ENCODE peak calls at places on chromosomes 13 and 19, in six cellular contexts. I is HCT116, M is SK-N-SH, H is stomach, P is tibial nerve, R is PC-9. Z is an unnamed sample.

GRCh38 chr13:43686557-43686956 is 100.2 kb downstream of the ENOX1 start:
- DNase-seq in I (no peak), M (peak), H (no peak), P (no peak), R (no peak), Z (peak)

GRCh38 chr13:34817246-34817645 is 124.8 kb upstream of the NBEA start:
- DNase-seq in I (no peak), M (no peak), H (no peak), P (no peak), R (no peak), Z (no peak)

GRCh38 chr19:49746206-49746958 is 16.7 kb downstream of the TSKS start:
- DNase-seq in I (peak), M (peak), H (peak), P (no peak), R (no peak), Z (no peak)

GRCh38 chr13:23695711-23696512 is 125.7 kb downstream of the TNFRSF19 start:
- DNase-seq in I (no peak), M (no peak), H (no peak), P (no peak), R (no peak), Z (no peak)

GRCh38 chr19:14369399-14370168 is 11.7 kb upstream of the ADGRE5 start:
- DNase-seq in I (no peak), M (no peak), H (no peak), P (no peak), R (no peak), Z (no peak)

GRCh38 chr13:29954082-29955043 is 103.9 kb upstream of the UBL3 start:
- DNase-seq in I (no peak), M (no peak), H (no peak), P (no peak), R (no peak), Z (no peak)

GRCh38 chr13:64428196-64428595 is 2801.9 kb downstream of the PCDH9 start:
- DNase-seq in I (no peak), M (no peak), H (no peak), P (no peak), R (no peak), Z (no peak)

GRCh38 chr13:77919351-77920294 is 992 bp upstream of the EDNRB start:
- DNase-seq in I (no peak), M (peak), H (no peak), P (peak), R (no peak), Z (no peak)

GRCh38 chr19:3466630-3467029 is 13.7 kb downstream of the SMIM24 start:
- DNase-seq in I (no peak), M (no peak), H (no peak), P (no peak), R (no peak), Z (no peak)

GRCh38 chr13:25860862-25861261 is 191.0 kb downstream of the SHISA2 start:
- DNase-seq in I (no peak), M (no peak), H (no peak), P (no peak), R (no peak), Z (no peak)

GRCh38 chr19:29887498-29887897 is 54.5 kb upstream of the URI1 start:
- DNase-seq in I (no peak), M (peak), H (peak), P (no peak), R (no peak), Z (no peak)

GRCh38 chr19:16834747-16835146 is 5.5 kb downstream of the SIN3B start:
- DNase-seq in I (no peak), M (no peak), H (no peak), P (no peak), R (no peak), Z (no peak)

GRCh38 chr13:76646946-76647345 is 239.3 kb downstream of the KCTD12 start:
- DNase-seq in I (no peak), M (no peak), H (no peak), P (no peak), R (no peak), Z (no peak)

GRCh38 chr19:51031880-51032225 is 2.9 kb downstream of the KLK12 start:
- DNase-seq in I (no peak), M (no peak), H (no peak), P (no peak), R (peak), Z (no peak)

GRCh38 chr13:111972261-111972780 is 94.6 kb upstream of the SOX1 start:
- DNase-seq in I (no peak), M (no peak), H (no peak), P (no peak), R (no peak), Z (no peak)

GRCh38 chr13:78780708-78781107 is 121.8 kb upstream of the OBI1 start:
- DNase-seq in I (no peak), M (no peak), H (no peak), P (no peak), R (no peak), Z (no peak)

GRCh38 chr19:32202244-32202643 is 143.2 kb upstream of the ZNF507 start:
- DNase-seq in I (no peak), M (no peak), H (no peak), P (no peak), R (no peak), Z (no peak)

GRCh38 chr13:92735909-92736308 is 490.7 kb upstream of the GPC6 start:
- DNase-seq in I (no peak), M (no peak), H (no peak), P (no peak), R (no peak), Z (no peak)

GRCh38 chr19:17841810-17842662 is 5.7 kb downstream of the JAK3 start:
- DNase-seq in I (peak), M (peak), H (peak), P (peak), R (peak), Z (peak)
- H3K27ac ChIP-seq in I (peak), M (no peak), H (peak), P (no peak), R (peak), Z (no peak)

DNA sequence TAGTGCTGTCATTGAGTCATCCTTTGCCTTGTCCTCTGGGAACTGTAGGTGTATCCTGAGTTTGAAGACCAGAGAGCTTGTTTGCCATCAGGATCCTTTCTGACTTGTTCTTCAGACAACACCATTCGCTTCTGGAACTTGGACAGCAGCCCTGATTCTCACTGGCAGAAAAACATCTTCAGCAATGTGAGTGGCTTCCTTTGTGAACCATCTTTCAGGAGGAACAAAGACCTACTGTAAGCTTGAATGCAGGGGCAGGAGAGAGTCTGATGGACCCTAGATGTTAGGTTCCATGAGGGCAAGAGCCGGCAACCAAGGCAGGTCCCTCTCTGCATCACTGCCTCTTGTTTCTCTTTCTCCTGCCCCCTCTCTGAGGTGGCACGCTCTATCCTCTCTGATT is 26.7 kb downstream of the WDR62 start:
- DNase-seq in I (no peak), M (no peak), H (no peak), P (peak), R (no peak), Z (no peak)
- H3K27ac ChIP-seq in I (no peak), M (no peak), H (no peak), P (no peak), R (no peak), Z (peak)

DNA sequence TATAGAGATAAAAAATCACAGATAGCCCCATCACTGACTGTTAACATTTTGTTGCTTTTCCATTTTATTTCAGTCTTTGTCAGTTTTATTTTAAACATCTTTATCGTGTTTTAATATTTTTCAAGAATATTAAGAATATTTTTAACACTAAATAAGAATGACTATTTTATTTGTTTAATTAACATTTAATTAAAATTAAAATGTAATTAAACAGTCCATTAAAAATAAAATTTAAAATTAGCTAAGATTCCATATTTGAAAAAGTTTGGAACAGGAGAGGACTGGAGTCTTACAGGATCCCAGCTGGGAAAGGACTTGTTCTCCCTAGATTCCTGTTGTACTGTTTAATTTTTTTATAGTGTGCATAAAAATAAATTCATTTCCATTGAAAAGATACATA is 54.5 kb downstream of the RGCC start:
- DNase-seq in I (no peak), M (no peak), H (no peak), P (no peak), R (no peak), Z (no peak)
- H3K27ac ChIP-seq in I (no peak), M (no peak), H (no peak), P (no peak), R (no peak), Z (no peak)

GRCh38 chr13:20146381-20146780 is 14.5 kb downstream of the GJA3 start:
- DNase-seq in I (no peak), M (no peak), H (no peak), P (no peak), R (no peak), Z (no peak)
- H3K27ac ChIP-seq in I (no peak), M (no peak), H (no peak), P (no peak), R (no peak), Z (no peak)

GRCh38 chr13:21436582-21436981 is 22.5 kb downstream of the ZDHHC20 start:
- DNase-seq in I (no peak), M (no peak), H (no peak), P (no peak), R (no peak), Z (no peak)

GRCh38 chr13:21435231-21435630 is 23.9 kb downstream of the ZDHHC20 start:
- DNase-seq in I (no peak), M (no peak), H (no peak), P (no peak), R (no peak), Z (no peak)

GRCh38 chr13:21434588-21434987 is 24.5 kb downstream of the ZDHHC20 start:
- DNase-seq in I (no peak), M (no peak), H (no peak), P (no peak), R (no peak), Z (no peak)

DNA sequence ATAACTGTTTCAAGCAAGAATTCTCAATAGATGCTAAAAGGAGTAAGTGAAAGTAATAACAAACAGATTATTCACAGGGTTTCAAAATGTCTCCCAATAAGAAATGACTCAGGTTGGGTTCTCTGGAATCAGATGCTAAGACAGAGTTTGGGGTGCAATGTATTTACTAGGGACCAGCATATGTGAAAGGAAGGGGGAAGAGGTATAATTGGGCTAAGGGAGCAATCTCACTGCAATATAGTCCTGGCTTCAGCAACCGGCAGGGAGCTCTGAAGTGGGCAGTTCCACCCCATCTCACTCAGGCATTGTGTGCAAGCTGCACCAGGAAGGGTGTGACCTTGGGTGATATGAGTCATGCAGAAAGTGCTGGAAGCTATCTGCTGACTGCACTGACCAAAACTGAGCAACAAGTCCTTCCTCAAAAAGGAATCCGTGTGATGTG is 23.4 kb downstream of the ZDHHC20 start:
- DNase-seq in I (peak), M (no peak), H (peak), P (peak), R (peak), Z (peak)
- H3K27ac ChIP-seq in I (peak), M (no peak), H (peak), P (peak), R (peak), Z (peak)

GRCh38 chr19:35294859-35295258 is 2.9 kb downstream of the MAG start:
- DNase-seq in I (no peak), M (no peak), H (no peak), P (no peak), R (no peak), Z (no peak)

GRCh38 chr19:35296644-35297514 is 4.9 kb downstream of the MAG start:
- DNase-seq in I (no peak), M (no peak), H (no peak), P (no peak), R (no peak), Z (no peak)

GRCh38 chr19:35294328-35294727 is 2.4 kb downstream of the MAG start:
- DNase-seq in I (no peak), M (no peak), H (no peak), P (no peak), R (no peak), Z (no peak)

GRCh38 chr19:35295792-35296462 is 4.0 kb downstream of the MAG start:
- DNase-seq in I (no peak), M (no peak), H (no peak), P (no peak), R (no peak), Z (no peak)

DNA sequence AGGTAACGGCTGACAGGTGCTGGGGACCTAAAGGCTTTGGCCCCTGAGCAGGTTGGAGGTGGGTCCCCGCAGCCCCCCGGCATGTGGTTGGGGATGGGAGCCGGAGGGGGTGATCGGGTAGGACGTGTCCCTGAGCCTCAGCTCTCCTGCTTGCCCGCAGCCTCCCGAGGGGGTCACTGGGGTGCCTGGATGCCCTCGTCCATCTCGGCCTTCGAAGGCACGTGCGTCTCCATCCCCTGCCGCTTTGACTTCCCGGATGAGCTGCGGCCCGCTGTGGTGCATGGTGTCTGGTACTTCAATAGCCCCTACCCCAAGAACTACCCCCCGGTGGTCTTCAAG is 3.5 kb downstream of the MAG start:
- DNase-seq in I (no peak), M (no peak), H (no peak), P (no peak), R (no peak), Z (no peak)
- H3K27ac ChIP-seq in I (no peak), M (no peak), H (no peak), P (no peak), R (no peak), Z (no peak)

DNA sequence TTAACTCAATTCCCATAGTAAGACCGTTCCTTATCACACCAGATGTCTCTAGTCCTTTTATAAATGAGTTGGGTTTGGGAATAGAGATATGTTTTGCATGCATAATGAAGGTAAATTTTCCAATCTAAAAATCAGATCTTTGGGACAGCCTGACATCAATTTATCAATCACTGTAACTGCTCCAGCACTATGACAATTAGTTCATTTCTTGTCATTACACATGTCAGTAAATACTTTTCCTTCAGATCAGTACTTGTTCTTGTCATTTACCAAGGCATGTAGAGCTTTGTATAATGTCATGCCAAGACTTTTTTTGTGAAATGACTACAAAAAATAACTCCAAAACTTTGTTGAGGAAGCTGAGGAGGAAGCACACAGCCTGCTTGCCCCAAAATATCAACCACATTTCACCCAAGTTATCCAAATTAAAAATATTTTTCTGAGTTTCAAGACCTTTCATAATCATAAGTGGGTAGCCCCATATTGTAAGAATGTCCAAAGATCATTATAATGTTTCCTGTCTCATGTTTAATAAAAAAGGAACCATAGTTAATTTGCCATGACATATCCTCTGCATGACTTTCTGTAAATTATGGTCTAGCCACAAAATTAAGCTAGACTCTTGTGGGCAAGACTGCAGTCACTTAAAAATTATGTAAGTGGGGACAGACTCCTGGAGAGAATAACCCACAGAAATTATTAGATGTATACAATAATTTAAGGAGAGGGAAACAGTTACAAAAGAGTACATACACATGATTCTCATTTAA is 586.7 kb downstream of the TBC1D4 start:
- DNase-seq in I (no peak), M (no peak), H (no peak), P (no peak), R (no peak), Z (no peak)
- H3K27ac ChIP-seq in I (no peak), M (no peak), H (no peak), P (no peak), R (no peak), Z (no peak)

DNA sequence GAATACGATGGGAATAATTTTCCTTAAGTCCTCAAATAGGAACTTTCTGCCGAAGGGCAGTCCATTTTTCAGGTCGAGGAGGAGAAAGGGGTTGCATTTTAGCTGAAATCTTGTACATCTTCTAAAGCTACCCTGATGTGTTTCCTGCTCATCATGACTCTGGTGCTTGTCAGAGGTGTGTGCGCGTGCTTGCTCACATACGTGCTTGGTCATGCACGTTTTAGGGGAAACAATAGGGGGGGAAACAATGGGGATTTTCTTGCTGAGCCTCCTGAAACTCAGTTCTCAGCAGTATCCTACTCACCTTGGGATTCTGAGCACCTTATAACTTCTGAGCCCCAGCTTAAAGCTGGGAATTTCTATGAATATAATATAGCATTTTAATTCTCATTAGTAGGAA is 44.7 kb downstream of the TM9SF2 start:
- DNase-seq in I (no peak), M (no peak), H (no peak), P (no peak), R (no peak), Z (no peak)
- H3K27ac ChIP-seq in I (no peak), M (no peak), H (no peak), P (no peak), R (no peak), Z (no peak)

DNA sequence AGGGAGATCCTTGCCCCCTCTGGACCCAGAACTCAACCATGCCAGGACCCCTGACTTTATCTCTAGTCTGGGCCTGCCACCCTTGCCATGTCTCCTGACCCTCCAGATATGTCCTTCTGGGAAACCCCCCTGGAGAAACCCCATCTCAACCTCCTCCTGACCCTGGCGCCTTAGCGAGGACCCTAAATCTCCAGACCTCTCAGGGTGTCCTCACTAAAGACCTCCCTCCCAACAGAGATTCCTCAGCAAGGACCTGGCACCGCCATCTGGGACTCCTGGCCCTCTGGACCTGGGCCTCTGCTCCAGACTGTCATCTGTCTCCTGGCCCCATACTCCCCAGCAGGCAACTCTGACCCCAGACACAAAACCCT is 1.3 kb downstream of the KCNK6 start:
- DNase-seq in I (no peak), M (no peak), H (no peak), P (no peak), R (no peak), Z (no peak)
- H3K27ac ChIP-seq in I (no peak), M (no peak), H (peak), P (no peak), R (no peak), Z (peak)